ENCODE peak calls at places on chromosomes 11 and 22, in six cellular contexts. One of them, this sample, is unnamed.

GRCh38 chr11:83663984-83664383 is 377.8 kb upstream of the CCDC90B start:
- DNase-seq in astrocyte: no peak
- DNase-seq in IMR-90: no peak
- DNase-seq in foreskin fibroblast: no peak
- DNase-seq in colonic mucosa: no peak
- DNase-seq in uterus: no peak
- DNase-seq in this sample: no peak

GRCh38 chr22:43127166-43127908 is 15.9 kb downstream of the MCAT start:
- DNase-seq in astrocyte: no peak
- DNase-seq in IMR-90: no peak
- DNase-seq in foreskin fibroblast: no peak
- DNase-seq in colonic mucosa: peak
- DNase-seq in uterus: no peak
- DNase-seq in this sample: no peak

GRCh38 chr11:3123761-3124733 is 41.1 kb downstream of the OSBPL5 start:
- DNase-seq in astrocyte: peak
- DNase-seq in IMR-90: peak
- DNase-seq in foreskin fibroblast: peak
- DNase-seq in colonic mucosa: peak
- DNase-seq in uterus: peak
- DNase-seq in this sample: peak

GRCh38 chr11:78446210-78446609 is 28.6 kb upstream of the GAB2 start:
- DNase-seq in astrocyte: no peak
- DNase-seq in IMR-90: no peak
- DNase-seq in foreskin fibroblast: no peak
- DNase-seq in colonic mucosa: no peak
- DNase-seq in uterus: no peak
- DNase-seq in this sample: no peak

GRCh38 chr22:44531487-44531886 is 33.5 kb upstream of the RTL6 start:
- DNase-seq in astrocyte: no peak
- DNase-seq in IMR-90: no peak
- DNase-seq in foreskin fibroblast: no peak
- DNase-seq in colonic mucosa: no peak
- DNase-seq in uterus: no peak
- DNase-seq in this sample: no peak

GRCh38 chr11:3920148-3920852 is 64.8 kb downstream of the STIM1 start:
- DNase-seq in astrocyte: peak
- DNase-seq in IMR-90: peak
- DNase-seq in foreskin fibroblast: peak
- DNase-seq in colonic mucosa: peak
- DNase-seq in uterus: peak
- DNase-seq in this sample: peak

GRCh38 chr11:95571861-95572260 is 217.7 kb downstream of the FAM76B start:
- DNase-seq in astrocyte: no peak
- DNase-seq in IMR-90: no peak
- DNase-seq in foreskin fibroblast: no peak
- DNase-seq in colonic mucosa: no peak
- DNase-seq in uterus: no peak
- DNase-seq in this sample: no peak

GRCh38 chr22:41780714-41781507 is 19.6 kb upstream of the CCDC134 start:
- DNase-seq in astrocyte: peak
- DNase-seq in IMR-90: peak
- DNase-seq in foreskin fibroblast: peak
- DNase-seq in colonic mucosa: peak
- DNase-seq in uterus: peak
- DNase-seq in this sample: peak

GRCh38 chr11:9825895-9826294 is 162.0 kb downstream of the SWAP70 start:
- DNase-seq in astrocyte: no peak
- DNase-seq in IMR-90: no peak
- DNase-seq in foreskin fibroblast: no peak
- DNase-seq in colonic mucosa: no peak
- DNase-seq in uterus: no peak
- DNase-seq in this sample: no peak

GRCh38 chr11:94127632-94128031 is 1.0 kb upstream of the PANX1 start:
- DNase-seq in astrocyte: no peak
- DNase-seq in IMR-90: no peak
- DNase-seq in foreskin fibroblast: no peak
- DNase-seq in colonic mucosa: no peak
- DNase-seq in uterus: no peak
- DNase-seq in this sample: no peak
- H3K4me3 ChIP-seq in astrocyte: peak
- H3K4me3 ChIP-seq in IMR-90: peak
- H3K4me3 ChIP-seq in foreskin fibroblast: peak
- H3K4me3 ChIP-seq in colonic mucosa: peak
- H3K4me3 ChIP-seq in uterus: peak
- H3K4me3 ChIP-seq in this sample: peak

GRCh38 chr22:40346178-40347064 is at the start of gene ADSL:
- DNase-seq in astrocyte: peak
- DNase-seq in IMR-90: peak
- DNase-seq in foreskin fibroblast: peak
- DNase-seq in colonic mucosa: peak
- DNase-seq in uterus: peak
- DNase-seq in this sample: peak
- TF ChIP-seq CTCF in astrocyte: no peak
- TF ChIP-seq CTCF in IMR-90: peak
- TF ChIP-seq CTCF in foreskin fibroblast: no peak
- TF ChIP-seq CTCF in colonic mucosa: no peak
- TF ChIP-seq CTCF in uterus: peak
- TF ChIP-seq CTCF in this sample: no peak

GRCh38 chr11:47431356-47432083 is 5.3 kb upstream of the PSMC3 start:
- DNase-seq in astrocyte: no peak
- DNase-seq in IMR-90: no peak
- DNase-seq in foreskin fibroblast: no peak
- DNase-seq in colonic mucosa: no peak
- DNase-seq in uterus: no peak
- DNase-seq in this sample: no peak

GRCh38 chr11:47430524-47430923 is 4.3 kb upstream of the PSMC3 start:
- DNase-seq in astrocyte: no peak
- DNase-seq in IMR-90: no peak
- DNase-seq in foreskin fibroblast: no peak
- DNase-seq in colonic mucosa: no peak
- DNase-seq in uterus: no peak
- DNase-seq in this sample: no peak

GRCh38 chr11:47425611-47426010 is 628 bp downstream of the PSMC3 start:
- DNase-seq in astrocyte: no peak
- DNase-seq in IMR-90: no peak
- DNase-seq in foreskin fibroblast: no peak
- DNase-seq in colonic mucosa: no peak
- DNase-seq in uterus: no peak
- DNase-seq in this sample: no peak

DNA sequence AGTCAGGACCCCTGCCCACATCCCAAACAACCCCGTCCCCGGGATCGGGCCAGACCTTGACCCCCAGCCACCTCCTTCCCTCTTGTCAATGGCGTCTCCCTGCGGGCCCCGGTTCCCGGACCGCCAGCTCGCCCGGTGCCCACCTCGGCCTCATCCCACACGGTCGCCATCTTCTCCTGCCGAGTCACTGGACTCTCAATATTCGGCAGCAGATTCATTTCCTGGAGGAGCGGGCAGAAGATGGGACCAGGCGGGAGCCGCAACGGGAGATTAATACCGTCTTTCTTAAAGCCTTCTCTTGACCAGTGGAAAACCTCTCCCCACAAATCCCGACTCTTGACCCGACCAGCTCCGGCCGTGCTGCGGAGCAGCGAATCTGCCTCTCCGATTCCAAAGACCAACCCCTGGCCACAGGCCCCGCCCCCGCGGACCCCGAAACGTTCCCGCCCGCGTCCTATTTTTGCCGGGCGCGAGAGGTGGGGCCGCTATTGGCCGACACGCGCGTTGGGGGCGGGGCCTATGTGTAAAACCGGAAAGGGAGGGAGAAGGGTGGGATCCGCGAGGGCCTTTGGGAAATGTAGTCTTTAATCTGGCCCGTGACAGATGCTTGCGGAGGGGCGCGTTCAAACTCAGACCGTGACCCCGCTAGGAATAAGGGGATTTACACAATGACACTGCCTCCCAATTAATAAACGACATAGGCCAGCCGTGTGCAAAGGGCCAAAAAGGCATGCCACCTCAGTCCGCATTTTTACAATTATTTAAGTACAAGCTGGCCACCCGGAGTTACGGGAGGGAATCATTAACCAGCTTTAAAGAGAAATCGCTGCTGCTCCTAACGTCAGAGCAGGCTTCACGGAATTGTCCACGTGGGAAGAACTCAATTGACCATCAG is at the start of gene PSMC3:
- DNase-seq in astrocyte: peak
- DNase-seq in IMR-90: peak
- DNase-seq in foreskin fibroblast: peak
- DNase-seq in colonic mucosa: peak
- DNase-seq in uterus: peak
- DNase-seq in this sample: peak
- H3K4me3 ChIP-seq in astrocyte: peak
- H3K4me3 ChIP-seq in IMR-90: peak
- H3K4me3 ChIP-seq in foreskin fibroblast: peak
- H3K4me3 ChIP-seq in colonic mucosa: peak
- H3K4me3 ChIP-seq in uterus: peak
- H3K4me3 ChIP-seq in this sample: peak

GRCh38 chr22:37633082-37633692 is 6.3 kb upstream of the SH3BP1 start:
- DNase-seq in astrocyte: no peak
- DNase-seq in IMR-90: no peak
- DNase-seq in foreskin fibroblast: no peak
- DNase-seq in colonic mucosa: no peak
- DNase-seq in uterus: no peak
- DNase-seq in this sample: no peak

GRCh38 chr22:37635157-37635556 is 4.3 kb upstream of the SH3BP1 start:
- DNase-seq in astrocyte: no peak
- DNase-seq in IMR-90: no peak
- DNase-seq in foreskin fibroblast: no peak
- DNase-seq in colonic mucosa: no peak
- DNase-seq in uterus: no peak
- DNase-seq in this sample: no peak

GRCh38 chr22:37633693-37634504 is 5.6 kb upstream of the SH3BP1 start:
- DNase-seq in astrocyte: peak
- DNase-seq in IMR-90: peak
- DNase-seq in foreskin fibroblast: peak
- DNase-seq in colonic mucosa: peak
- DNase-seq in uterus: peak
- DNase-seq in this sample: peak

GRCh38 chr22:37636186-37636948 is 3.1 kb upstream of the SH3BP1 start:
- DNase-seq in astrocyte: peak
- DNase-seq in IMR-90: peak
- DNase-seq in foreskin fibroblast: peak
- DNase-seq in colonic mucosa: no peak
- DNase-seq in uterus: no peak
- DNase-seq in this sample: peak

GRCh38 chr22:37634505-37635002 is 4.9 kb upstream of the SH3BP1 start:
- DNase-seq in astrocyte: no peak
- DNase-seq in IMR-90: no peak
- DNase-seq in foreskin fibroblast: peak
- DNase-seq in colonic mucosa: no peak
- DNase-seq in uterus: no peak
- DNase-seq in this sample: no peak
- TF ChIP-seq CTCF in astrocyte: no peak
- TF ChIP-seq CTCF in IMR-90: peak
- TF ChIP-seq CTCF in foreskin fibroblast: peak
- TF ChIP-seq CTCF in colonic mucosa: no peak
- TF ChIP-seq CTCF in uterus: no peak
- TF ChIP-seq CTCF in this sample: peak

GRCh38 chr22:25114369-25115362 is 85.0 kb upstream of the CRYBB3 start:
- DNase-seq in astrocyte: no peak
- DNase-seq in IMR-90: no peak
- DNase-seq in foreskin fibroblast: no peak
- DNase-seq in colonic mucosa: no peak
- DNase-seq in uterus: no peak
- DNase-seq in this sample: no peak
- H3K4me3 ChIP-seq in astrocyte: no peak
- H3K4me3 ChIP-seq in IMR-90: no peak
- H3K4me3 ChIP-seq in foreskin fibroblast: no peak
- H3K4me3 ChIP-seq in colonic mucosa: no peak
- H3K4me3 ChIP-seq in uterus: no peak
- H3K4me3 ChIP-seq in this sample: no peak

DNA sequence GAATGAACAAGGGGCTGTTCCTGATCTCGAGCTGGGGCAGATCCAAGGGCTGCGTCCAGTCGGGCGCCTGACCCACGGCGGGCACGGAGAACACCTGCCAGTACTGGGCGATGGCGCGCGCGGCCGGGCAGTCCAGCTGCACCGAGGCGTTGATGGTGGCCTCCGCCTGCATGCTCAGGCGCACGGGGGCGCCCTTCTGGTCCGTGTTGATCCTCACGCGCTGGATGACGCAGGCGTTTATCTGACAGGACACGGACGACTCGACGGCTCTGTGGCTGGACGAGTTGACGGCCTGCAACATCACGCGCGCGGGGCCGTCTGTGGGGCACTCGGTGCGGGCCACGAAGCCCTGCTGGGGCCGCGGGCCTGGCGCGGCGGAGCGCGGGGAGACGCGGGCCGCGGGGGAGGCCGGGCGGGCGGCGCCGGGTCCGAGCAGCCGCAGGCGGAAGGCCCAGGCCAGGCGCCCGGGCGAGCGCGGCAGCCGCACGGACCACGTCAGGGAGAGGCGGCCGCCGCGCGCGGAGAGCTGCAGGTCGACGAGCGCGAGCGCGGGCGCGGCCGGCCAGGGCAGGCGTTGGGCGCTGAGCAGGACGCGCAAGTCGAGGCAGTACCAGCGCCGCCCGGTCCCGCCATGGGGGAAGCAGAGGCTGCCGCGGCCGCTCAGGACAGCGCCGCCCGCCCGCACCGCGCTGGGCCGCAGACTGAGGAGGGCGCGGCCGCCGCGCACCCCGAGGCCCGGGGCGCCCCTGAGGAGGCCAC is 515 bp downstream of the PKDREJ start:
- DNase-seq in astrocyte: peak
- DNase-seq in IMR-90: peak
- DNase-seq in foreskin fibroblast: peak
- DNase-seq in colonic mucosa: peak
- DNase-seq in uterus: peak
- DNase-seq in this sample: peak
- TF ChIP-seq CTCF in astrocyte: no peak
- TF ChIP-seq CTCF in IMR-90: peak
- TF ChIP-seq CTCF in foreskin fibroblast: peak
- TF ChIP-seq CTCF in colonic mucosa: no peak
- TF ChIP-seq CTCF in uterus: no peak
- TF ChIP-seq CTCF in this sample: peak

GRCh38 chr11:66411323-66411722 is 9.5 kb upstream of the NPAS4 start:
- DNase-seq in astrocyte: no peak
- DNase-seq in IMR-90: no peak
- DNase-seq in foreskin fibroblast: no peak
- DNase-seq in colonic mucosa: no peak
- DNase-seq in uterus: no peak
- DNase-seq in this sample: no peak
- H3K4me3 ChIP-seq in astrocyte: no peak
- H3K4me3 ChIP-seq in IMR-90: no peak
- H3K4me3 ChIP-seq in foreskin fibroblast: no peak
- H3K4me3 ChIP-seq in colonic mucosa: no peak
- H3K4me3 ChIP-seq in uterus: peak
- H3K4me3 ChIP-seq in this sample: no peak

This sample was measured in fibroblast of pulmonary artery.